ENCODE peak calls at places on chromosomes 2 and 18, in five cellular contexts. N is endothelial cell of umbilical vein, U is breast epithelium, V is vagina, L is NB4. M is an unnamed sample.
A peak's percentile ranks its signal among the peaks of the same experiment; 100 is the strongest.

GRCh38 chr2:231326404-231326803 is 69.1 kb upstream of the B3GNT7 start:
- DNase-seq in U (no peak), L (no peak), N (no peak), V (no peak), M (no peak)

GRCh38 chr2:241269707-241270520 is 45.6 kb downstream of the HDLBP start:
- DNase-seq in V (no peak), U (no peak), N (no peak), L (no peak), M (no peak)

GRCh38 chr18:79863946-79864725 is 66.4 kb downstream of the KCNG2 start:
- DNase-seq in U (peak; percentile 12), V (no peak), L (no peak), N (no peak), M (no peak)

GRCh38 chr2:40463112-40463511 is 11.2 kb upstream of the SLC8A1 start:
- DNase-seq in N (peak; percentile 34), U (no peak), L (no peak), V (no peak), M (no peak)

GRCh38 chr18:49907346-49907929 is 94.1 kb upstream of the ACAA2 start:
- DNase-seq in N (no peak), V (no peak), L (no peak), U (no peak), M (no peak)

GRCh38 chr18:56188521-56188920 is 449.9 kb downstream of the TXNL1 start:
- DNase-seq in L (no peak), U (no peak), N (no peak), V (no peak), M (no peak)

GRCh38 chr2:70328921-70329561 is 27.2 kb upstream of the FAM136A start:
- DNase-seq in N (no peak), L (no peak), V (no peak), U (peak; percentile 57), M (peak; percentile 73)

GRCh38 chr18:13372405-13372995 is 153.9 kb downstream of the LDLRAD4 start:
- DNase-seq in U (no peak), V (no peak), N (no peak), L (no peak), M (no peak)

GRCh38 chr2:239158641-239159475 is 242.0 kb downstream of the HDAC4 start:
- DNase-seq in L (peak; percentile 17), U (no peak), V (no peak), N (no peak), M (no peak)

GRCh38 chr2:231069379-231070054 is 12.8 kb downstream of the PSMD1 start:
- DNase-seq in U (no peak), V (no peak), L (no peak), N (peak; percentile 50), M (no peak)

GRCh38 chr2:179560257-179560735 is 295.7 kb upstream of the SESTD1 start:
- DNase-seq in V (no peak), L (no peak), U (no peak), N (no peak), M (no peak)

GRCh38 chr2:88097192-88097591 is 29.6 kb downstream of the SMYD1 start:
- DNase-seq in V (no peak), U (no peak), N (no peak), L (no peak), M (no peak)

GRCh38 chr2:172100080-172101007 is 2.4 kb downstream of the DLX2 start:
- DNase-seq in L (peak; percentile 80), U (no peak), V (no peak), N (no peak), M (no peak)

GRCh38 chr2:231292472-231293134 is 94.2 kb downstream of the ARMC9 start:
- DNase-seq in L (no peak), N (no peak), V (no peak), U (no peak), M (no peak)

GRCh38 chr18:295756-296155 is 27.9 kb upstream of the THOC1 start:
- DNase-seq in V (no peak), L (no peak), U (no peak), N (peak; percentile 81), M (no peak)

GRCh38 chr2:225367482-225367881 is 32.0 kb upstream of the NYAP2 start:
- DNase-seq in V (no peak), N (no peak), U (no peak), L (no peak), M (no peak)

GRCh38 chr18:46627136-46627535 is 29.9 kb downstream of the LOXHD1 start:
- DNase-seq in U (no peak), V (no peak), N (no peak), L (no peak), M (no peak)

GRCh38 chr2:182761903-182762302 is 45.8 kb downstream of the DNAJC10 start:
- DNase-seq in U (no peak), L (no peak), N (peak; percentile 39), V (no peak), M (no peak)

GRCh38 chr2:59150430-59150829 is 909.3 kb upstream of the FANCL start:
- DNase-seq in L (no peak), U (no peak), N (no peak), V (no peak), M (no peak)

GRCh38 chr2:217339753-217340152 is 479.9 kb upstream of the TNP1 start:
- DNase-seq in N (no peak), V (no peak), L (no peak), U (no peak), M (no peak)

GRCh38 chr18:79798999-79799370 is 1.2 kb downstream of the KCNG2 start:
- DNase-seq in V (no peak), U (no peak), N (no peak), L (no peak), M (no peak)

GRCh38 chr2:170122883-170123547 is 54.9 kb upstream of the MYO3B start:
- DNase-seq in L (no peak), N (peak; percentile 34), V (no peak), U (no peak), M (peak; percentile 20)

GRCh38 chr2:88690591-88691338 is 708 bp upstream of the RPIA start:
- DNase-seq in N (no peak), L (no peak), U (peak; percentile 43), V (no peak), M (peak; percentile 14)

GRCh38 chr2:191530618-191531017 is 147.3 kb upstream of the NABP1 start:
- DNase-seq in V (no peak), N (no peak), U (no peak), L (no peak), M (no peak)

GRCh38 chr2:202752071-202752470 is 117.3 kb downstream of the FAM117B start:
- DNase-seq in V (no peak), N (no peak), U (no peak), L (no peak), M (no peak)

GRCh38 chr18:12397793-12398192 is 9.9 kb upstream of the PRELID3A start:
- DNase-seq in V (no peak), U (no peak), L (no peak), N (no peak), M (no peak)

GRCh38 chr2:99648115-99648850 is 158.5 kb upstream of the REV1 start:
- DNase-seq in V (no peak), N (no peak), L (no peak), U (no peak), M (no peak)

GRCh38 chr2:212517693-212518092 is 20.9 kb downstream of the ERBB4 start:
- DNase-seq in U (no peak), V (no peak), N (no peak), L (no peak), M (no peak)

GRCh38 chr2:113795405-113795920 is 39.0 kb upstream of the SLC35F5 start:
- DNase-seq in N (no peak), V (no peak), L (no peak), U (no peak), M (no peak)

GRCh38 chr18:61992923-61993322 is 100.1 kb upstream of the RNF152 start:
- DNase-seq in U (no peak), N (no peak), V (no peak), L (peak; percentile 29), M (no peak)

GRCh38 chr2:117832905-117833613 is 18.6 kb downstream of the DDX18 start:
- DNase-seq in L (peak; percentile 40), N (peak; percentile 31), V (no peak), U (no peak), M (peak; percentile 18)

GRCh38 chr2:162149940-162150339 is 2.1 kb downstream of the GCG start:
- DNase-seq in L (no peak), N (no peak), V (no peak), U (no peak), M (no peak)

GRCh38 chr2:101961287-101962242 is 30.2 kb upstream of the IL1R2 start:
- DNase-seq in U (peak; percentile 87), V (no peak), N (no peak), L (peak; percentile 99), M (no peak)

DNA sequence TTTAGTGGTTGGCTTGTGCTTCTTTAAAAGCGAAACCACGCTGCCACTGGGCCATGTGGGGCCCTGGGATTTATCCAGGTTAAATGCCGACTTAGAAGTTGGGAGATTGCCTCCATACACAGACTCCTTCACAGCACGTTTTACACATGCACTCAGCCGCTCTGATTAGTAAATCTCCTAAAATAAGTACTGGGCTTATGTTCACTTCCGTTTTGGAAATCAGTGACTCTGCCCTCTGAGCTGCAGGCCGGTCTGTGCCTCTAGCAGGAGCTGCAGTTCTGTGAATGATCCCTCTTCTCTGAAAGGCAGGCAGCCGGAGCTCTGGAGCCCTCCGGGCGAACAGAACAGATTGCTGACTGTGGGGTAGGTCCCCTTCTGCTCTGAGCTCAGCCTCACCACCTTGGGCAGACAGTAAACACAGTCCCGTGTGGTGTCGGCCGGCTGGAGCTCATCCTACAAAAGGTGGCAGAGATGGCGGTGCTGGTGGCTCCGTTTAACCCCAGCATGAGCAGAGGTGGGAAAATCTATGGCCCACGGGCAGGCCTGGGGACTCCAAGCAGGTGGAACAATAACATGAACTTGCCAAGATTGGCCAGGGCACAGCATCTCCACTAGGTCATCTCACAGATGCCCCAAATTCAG is 9.8 kb upstream of the RAB17 start:
- DNase-seq in V (no peak), U (no peak), N (peak; percentile 53), L (no peak), M (no peak)
- TF ChIP-seq POLR2A in V (no peak), U (no peak), N (no peak), L (no peak), M (no peak)

DNA sequence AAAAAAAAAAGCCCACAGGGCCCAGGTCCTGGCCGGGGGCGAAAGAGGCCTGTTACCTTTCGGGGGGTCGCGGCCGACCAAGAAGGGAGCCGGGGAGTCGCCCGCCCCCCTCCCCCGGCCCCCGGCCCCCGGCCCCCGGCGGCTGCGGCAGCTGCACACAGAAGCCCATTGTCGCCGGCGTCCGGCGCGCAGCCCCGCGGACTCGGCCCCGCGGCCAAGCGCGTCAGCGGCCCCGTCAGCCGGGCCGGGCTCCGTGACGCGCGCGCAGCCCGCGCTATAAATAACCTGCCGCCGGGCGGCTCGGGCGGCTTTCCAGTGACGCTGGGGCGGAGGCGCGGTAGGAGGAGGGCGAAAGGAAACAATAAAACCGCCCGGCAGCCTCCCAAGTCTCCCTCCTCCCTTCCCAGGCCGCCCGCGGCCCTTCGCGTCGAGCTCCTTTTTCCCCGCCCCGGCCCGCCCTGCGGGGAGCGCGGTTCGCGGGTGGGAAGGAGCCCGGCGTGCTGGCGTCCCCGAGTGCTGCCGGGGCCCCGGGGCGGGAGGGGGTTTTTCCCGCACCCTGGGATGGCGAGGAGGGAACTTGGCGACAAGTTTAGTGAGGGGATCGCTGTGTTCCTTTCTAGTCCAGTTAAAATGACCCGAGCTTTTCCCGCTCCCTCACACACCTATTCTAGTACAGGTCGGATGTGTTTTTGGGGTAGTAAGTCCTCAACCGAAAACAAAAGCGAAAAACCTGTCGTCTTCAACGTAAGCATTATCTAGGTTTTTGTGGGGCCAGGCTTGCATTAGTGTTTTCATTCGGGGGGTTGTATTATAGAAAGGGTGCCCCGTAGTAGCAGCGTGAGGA is 10.0 kb upstream of the NR4A2 start:
- DNase-seq in L (peak; percentile 93), U (peak; percentile 92), N (peak; percentile 93), V (no peak), M (peak; percentile 74)
- TF ChIP-seq POLR2A in L (no peak), U (peak; percentile 44), N (peak; percentile 55), V (no peak), M (peak; percentile 50)

GRCh38 chr2:27356382-27357181 is at the start of gene GTF3C2:
- DNase-seq in U (peak; percentile 94), N (peak; percentile 98), L (peak; percentile 100), V (no peak), M (peak; percentile 89)
- TF ChIP-seq POLR2A in U (peak; percentile 40), N (no peak), L (peak; percentile 58), V (no peak), M (no peak)

GRCh38 chr2:36754578-36754977 is 58.1 kb downstream of the VIT start:
- DNase-seq in L (no peak), N (no peak), U (no peak), V (no peak), M (no peak)
- TF ChIP-seq POLR2A in L (no peak), N (no peak), U (no peak), V (no peak), M (no peak)